ENCODE peak calls at places on chromosome 2, in eight cellular contexts. M, R, Y, P, Z, E, W and D are unnamed samples.
A peak's percentile ranks its signal among the peaks of the same experiment; 100 is the strongest.

GRCh38 chr2:7634370-7634769 is 717.2 kb downstream of the RNF144A start:
- DNase-seq in M (no peak), R (no peak), Y (no peak), P (no peak), Z (no peak), E (no peak), W (no peak), D (no peak)

GRCh38 chr2:108612153-108612513 is 77.9 kb downstream of the LIMS1 start:
- DNase-seq in M (peak; percentile 29), R (no peak), Y (no peak), P (peak; percentile 29), Z (no peak), E (no peak), W (no peak), D (no peak)

GRCh38 chr2:32427672-32428622 is 71.1 kb downstream of the BIRC6 start:
- DNase-seq in M (no peak), R (no peak), Y (no peak), P (no peak), Z (no peak), E (no peak), W (no peak), D (peak; percentile 28)

GRCh38 chr2:130795431-130795830 is 40.1 kb downstream of the AMER3 start:
- DNase-seq in M (peak; percentile 9), R (no peak), Y (no peak), P (no peak), Z (no peak), E (no peak), W (no peak), D (no peak)

GRCh38 chr2:235591921-235592320 is 98.1 kb downstream of the AGAP1 start:
- DNase-seq in M (peak; percentile 8), R (no peak), Y (no peak), P (no peak), Z (no peak), E (no peak), W (no peak), D (no peak)

GRCh38 chr2:27814772-27815171 is 43.3 kb downstream of the MRPL33 start:
- DNase-seq in M (no peak), R (no peak), Y (no peak), P (no peak), Z (no peak), E (no peak), W (no peak), D (no peak)

GRCh38 chr2:158745067-158745865 is 49.9 kb upstream of the DAPL1 start:
- DNase-seq in M (peak; percentile 61), R (no peak), Y (peak; percentile 76), P (peak; percentile 20), Z (peak; percentile 7), E (peak; percentile 51), W (peak; percentile 76), D (peak; percentile 61)

GRCh38 chr2:226800941-226801784 is 1.5 kb upstream of the IRS1 start:
- DNase-seq in M (peak; percentile 70), R (peak; percentile 91), Y (no peak), P (no peak), Z (peak; percentile 58), E (peak; percentile 94), W (peak; percentile 95), D (no peak)

GRCh38 chr2:125313806-125314205 is 1288.7 kb downstream of the CNTNAP5 start:
- DNase-seq in M (no peak), R (no peak), Y (no peak), P (no peak), Z (no peak), E (no peak), W (no peak), D (no peak)

GRCh38 chr2:127453392-127454171 is 35.4 kb downstream of the PROC start:
- DNase-seq in M (peak; percentile 23), R (no peak), Y (no peak), P (no peak), Z (no peak), E (no peak), W (no peak), D (peak; percentile 41)

GRCh38 chr2:173644146-173644545 is 289.5 kb downstream of the CDCA7 start:
- DNase-seq in M (peak; percentile 58), R (no peak), Y (peak; percentile 49), P (no peak), Z (no peak), E (no peak), W (no peak), D (no peak)

GRCh38 chr2:118577202-118577601 is 270.2 kb downstream of the EN1 start:
- DNase-seq in M (no peak), R (no peak), Y (no peak), P (no peak), Z (no peak), E (no peak), W (no peak), D (no peak)

GRCh38 chr2:105950521-105951389 is 206.0 kb downstream of the NCK2 start:
- DNase-seq in M (no peak), R (no peak), Y (no peak), P (no peak), Z (no peak), E (no peak), W (peak; percentile 6), D (peak; percentile 76)

GRCh38 chr2:36655456-36655855 is 41.1 kb upstream of the VIT start:
- DNase-seq in M (peak; percentile 96), R (no peak), Y (peak; percentile 82), P (no peak), Z (no peak), E (no peak), W (no peak), D (no peak)